ENCODE peak calls at places on chromosomes 5 and 9, in eight cellular contexts. One of them, this sample, is unnamed.

GRCh38 chr5:122967625-122968024 is 68.9 kb downstream of the PPIC start:
- DNase-seq in fibroblast of lung: no peak
- DNase-seq in pancreas: no peak
- DNase-seq in epithelial cell of esophagus: no peak
- DNase-seq in right lobe of liver: no peak
- DNase-seq in HFF-Myc: no peak
- DNase-seq in IMR-90: no peak
- DNase-seq in ovary: no peak
- DNase-seq in this sample: no peak

GRCh38 chr9:117414220-117414905 is 494 bp downstream of the ASTN2 start:
- DNase-seq in epithelial cell of esophagus: peak; percentile 24
- DNase-seq in ovary: no peak
- DNase-seq in fibroblast of lung: peak; percentile 16
- DNase-seq in pancreas: peak; percentile 47
- DNase-seq in right lobe of liver: peak; percentile 49
- DNase-seq in HFF-Myc: no peak
- DNase-seq in IMR-90: no peak
- DNase-seq in this sample: no peak

GRCh38 chr9:94029932-94030317 is 54.3 kb upstream of the PTPDC1 start:
- DNase-seq in HFF-Myc: no peak
- DNase-seq in epithelial cell of esophagus: no peak
- DNase-seq in IMR-90: no peak
- DNase-seq in ovary: no peak
- DNase-seq in fibroblast of lung: no peak
- DNase-seq in pancreas: no peak
- DNase-seq in right lobe of liver: no peak
- DNase-seq in this sample: no peak

GRCh38 chr5:104659497-104659896 is 1096.9 kb upstream of the NUDT12 start:
- DNase-seq in HFF-Myc: no peak
- DNase-seq in right lobe of liver: no peak
- DNase-seq in ovary: no peak
- DNase-seq in IMR-90: no peak
- DNase-seq in fibroblast of lung: no peak
- DNase-seq in epithelial cell of esophagus: no peak
- DNase-seq in pancreas: no peak
- DNase-seq in this sample: no peak

GRCh38 chr9:130835441-130836298 is 616 bp downstream of the ABL1 start:
- DNase-seq in epithelial cell of esophagus: peak; percentile 49
- DNase-seq in fibroblast of lung: peak; percentile 73
- DNase-seq in ovary: peak; percentile 64
- DNase-seq in IMR-90: peak; percentile 61
- DNase-seq in pancreas: peak; percentile 54
- DNase-seq in HFF-Myc: no peak
- DNase-seq in right lobe of liver: peak; percentile 59
- DNase-seq in this sample: no peak

GRCh38 chr9:16794871-16795639 is 75.4 kb downstream of the BNC2 start:
- DNase-seq in ovary: peak; percentile 42
- DNase-seq in epithelial cell of esophagus: no peak
- DNase-seq in IMR-90: peak; percentile 83
- DNase-seq in right lobe of liver: no peak
- DNase-seq in HFF-Myc: peak; percentile 81
- DNase-seq in pancreas: no peak
- DNase-seq in fibroblast of lung: peak; percentile 72
- DNase-seq in this sample: no peak

GRCh38 chr9:70639853-70640814 is 225.7 kb upstream of the KLF9 start:
- DNase-seq in ovary: no peak
- DNase-seq in HFF-Myc: peak; percentile 29
- DNase-seq in right lobe of liver: no peak
- DNase-seq in epithelial cell of esophagus: peak; percentile 67
- DNase-seq in fibroblast of lung: peak; percentile 43
- DNase-seq in pancreas: no peak
- DNase-seq in IMR-90: peak; percentile 60
- DNase-seq in this sample: no peak

GRCh38 chr5:100479079-100479688 is 56.0 kb upstream of the FAM174A start:
- DNase-seq in pancreas: peak; percentile 16
- DNase-seq in IMR-90: peak; percentile 7
- DNase-seq in right lobe of liver: no peak
- DNase-seq in epithelial cell of esophagus: peak; percentile 74
- DNase-seq in ovary: no peak
- DNase-seq in fibroblast of lung: peak; percentile 15
- DNase-seq in HFF-Myc: no peak
- DNase-seq in this sample: no peak

GRCh38 chr9:77495834-77496671 is 152.1 kb downstream of the GNA14 start:
- DNase-seq in IMR-90: peak; percentile 23
- DNase-seq in epithelial cell of esophagus: peak; percentile 15
- DNase-seq in right lobe of liver: no peak
- DNase-seq in pancreas: no peak
- DNase-seq in fibroblast of lung: peak; percentile 83
- DNase-seq in HFF-Myc: peak; percentile 49
- DNase-seq in ovary: peak; percentile 36
- DNase-seq in this sample: no peak

GRCh38 chr9:72586388-72587160 is 65.2 kb downstream of the TMC1 start:
- DNase-seq in epithelial cell of esophagus: peak; percentile 91
- DNase-seq in IMR-90: peak; percentile 90
- DNase-seq in pancreas: no peak
- DNase-seq in ovary: peak; percentile 33
- DNase-seq in fibroblast of lung: peak; percentile 77
- DNase-seq in right lobe of liver: no peak
- DNase-seq in HFF-Myc: peak; percentile 69
- DNase-seq in this sample: no peak

GRCh38 chr5:159459951-159460538 is 129.8 kb upstream of the IL12B start:
- DNase-seq in pancreas: no peak
- DNase-seq in fibroblast of lung: peak; percentile 27
- DNase-seq in right lobe of liver: no peak
- DNase-seq in HFF-Myc: no peak
- DNase-seq in epithelial cell of esophagus: peak; percentile 9
- DNase-seq in ovary: no peak
- DNase-seq in IMR-90: peak; percentile 40
- DNase-seq in this sample: no peak

GRCh38 chr9:123669355-123669754 is 260.6 kb downstream of the DENND1A start:
- DNase-seq in epithelial cell of esophagus: no peak
- DNase-seq in IMR-90: no peak
- DNase-seq in right lobe of liver: no peak
- DNase-seq in fibroblast of lung: no peak
- DNase-seq in pancreas: no peak
- DNase-seq in HFF-Myc: no peak
- DNase-seq in ovary: no peak
- DNase-seq in this sample: no peak

DNA sequence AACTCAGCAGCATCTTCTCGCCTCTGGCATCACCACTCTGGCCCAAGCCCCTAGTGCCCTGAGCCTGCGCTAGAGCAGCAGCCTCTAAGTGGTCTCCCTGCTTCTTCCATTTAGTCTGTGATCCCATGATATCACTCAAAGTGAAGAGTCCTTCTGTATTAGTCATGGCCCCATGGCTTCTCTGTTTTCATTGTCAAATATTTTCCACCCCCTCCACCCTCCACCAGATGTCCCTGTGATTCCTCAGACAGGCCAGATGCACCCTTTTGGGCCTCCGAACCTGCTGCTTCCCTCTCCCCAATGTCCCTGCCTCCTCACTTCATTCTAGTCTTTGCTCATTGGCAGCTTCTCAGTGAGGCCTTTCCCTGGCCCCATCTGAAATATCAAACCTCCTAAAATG is 299.2 kb downstream of the SPOCK1 start:
- DNase-seq in epithelial cell of esophagus: peak; percentile 53
- DNase-seq in HFF-Myc: no peak
- DNase-seq in ovary: no peak
- DNase-seq in fibroblast of lung: peak; percentile 82
- DNase-seq in IMR-90: peak; percentile 60
- DNase-seq in pancreas: no peak
- DNase-seq in right lobe of liver: no peak
- DNase-seq in this sample: no peak
- TF ChIP-seq CTCF in epithelial cell of esophagus: no peak
- TF ChIP-seq CTCF in HFF-Myc: no peak
- TF ChIP-seq CTCF in ovary: no peak
- TF ChIP-seq CTCF in fibroblast of lung: no peak
- TF ChIP-seq CTCF in IMR-90: peak; percentile 36
- TF ChIP-seq CTCF in pancreas: no peak
- TF ChIP-seq CTCF in right lobe of liver: no peak
- TF ChIP-seq CTCF in this sample: no peak

DNA sequence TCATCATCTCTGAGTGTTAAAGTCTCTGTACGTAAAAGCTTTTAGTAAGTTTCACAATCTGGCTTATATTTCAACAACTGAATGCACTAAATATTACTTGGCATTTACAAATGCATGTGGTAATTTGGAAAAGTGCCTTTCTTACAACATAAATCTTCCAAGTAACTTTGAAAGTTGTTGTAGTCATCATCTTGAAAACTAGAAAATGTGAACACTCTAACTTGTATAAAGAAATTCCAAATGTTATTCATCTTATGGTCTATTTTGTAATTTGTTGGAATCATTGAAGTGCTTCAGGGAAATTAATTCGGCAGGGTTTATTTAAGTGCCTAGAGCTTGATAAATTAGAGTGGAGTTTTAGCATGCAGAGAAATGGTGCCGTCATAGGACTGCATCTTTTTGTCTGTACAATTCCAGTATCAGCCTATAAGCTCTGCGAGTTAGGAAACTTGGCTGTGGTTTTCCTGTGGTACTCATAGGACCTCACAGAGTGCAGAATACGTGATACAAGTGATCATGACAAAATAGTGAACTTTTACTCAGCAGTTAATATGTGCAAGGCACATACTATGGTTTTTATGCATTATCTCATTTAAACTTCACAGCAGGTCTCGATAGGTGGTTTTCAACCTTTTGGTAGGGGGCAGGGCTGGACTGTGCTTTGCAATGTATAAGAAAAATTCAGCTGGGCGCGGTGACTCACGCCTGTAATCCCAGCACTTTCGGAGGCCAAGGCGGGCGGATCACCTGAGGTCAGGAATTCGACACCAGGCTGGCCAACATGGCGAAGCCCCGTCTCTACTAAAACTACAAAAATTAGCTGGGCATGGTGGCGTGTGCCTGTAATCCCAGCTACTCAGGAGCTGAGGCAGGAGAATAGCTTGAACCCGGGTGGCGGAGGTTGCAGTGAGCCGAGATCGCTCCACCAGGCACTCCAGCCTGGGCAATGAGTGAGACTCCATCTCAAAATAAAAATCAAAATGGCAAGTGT is 79.6 kb downstream of the RAI14 start:
- DNase-seq in right lobe of liver: no peak
- DNase-seq in pancreas: no peak
- DNase-seq in fibroblast of lung: peak; percentile 85
- DNase-seq in IMR-90: peak; percentile 80
- DNase-seq in ovary: no peak
- DNase-seq in HFF-Myc: no peak
- DNase-seq in epithelial cell of esophagus: no peak
- DNase-seq in this sample: no peak
- TF ChIP-seq CTCF in right lobe of liver: no peak
- TF ChIP-seq CTCF in pancreas: no peak
- TF ChIP-seq CTCF in fibroblast of lung: no peak
- TF ChIP-seq CTCF in IMR-90: no peak
- TF ChIP-seq CTCF in ovary: no peak
- TF ChIP-seq CTCF in HFF-Myc: no peak
- TF ChIP-seq CTCF in epithelial cell of esophagus: no peak
- TF ChIP-seq CTCF in this sample: no peak

GRCh38 chr9:18185196-18185595 is 288.8 kb upstream of the ADAMTSL1 start:
- DNase-seq in pancreas: no peak
- DNase-seq in right lobe of liver: no peak
- DNase-seq in ovary: no peak
- DNase-seq in HFF-Myc: no peak
- DNase-seq in fibroblast of lung: no peak
- DNase-seq in epithelial cell of esophagus: peak; percentile 78
- DNase-seq in IMR-90: no peak
- DNase-seq in this sample: no peak

GRCh38 chr9:18189876-18190670 is 283.9 kb upstream of the ADAMTSL1 start:
- DNase-seq in epithelial cell of esophagus: peak; percentile 72
- DNase-seq in fibroblast of lung: no peak
- DNase-seq in right lobe of liver: no peak
- DNase-seq in HFF-Myc: no peak
- DNase-seq in IMR-90: peak; percentile 38
- DNase-seq in pancreas: no peak
- DNase-seq in ovary: no peak
- DNase-seq in this sample: no peak

GRCh38 chr9:18194316-18194715 is 279.6 kb upstream of the ADAMTSL1 start:
- DNase-seq in HFF-Myc: no peak
- DNase-seq in fibroblast of lung: no peak
- DNase-seq in epithelial cell of esophagus: no peak
- DNase-seq in IMR-90: peak; percentile 2
- DNase-seq in ovary: no peak
- DNase-seq in right lobe of liver: no peak
- DNase-seq in pancreas: no peak
- DNase-seq in this sample: no peak

GRCh38 chr9:18195223-18195622 is 278.7 kb upstream of the ADAMTSL1 start:
- DNase-seq in HFF-Myc: no peak
- DNase-seq in epithelial cell of esophagus: no peak
- DNase-seq in pancreas: no peak
- DNase-seq in fibroblast of lung: no peak
- DNase-seq in IMR-90: no peak
- DNase-seq in ovary: no peak
- DNase-seq in right lobe of liver: no peak
- DNase-seq in this sample: no peak

DNA sequence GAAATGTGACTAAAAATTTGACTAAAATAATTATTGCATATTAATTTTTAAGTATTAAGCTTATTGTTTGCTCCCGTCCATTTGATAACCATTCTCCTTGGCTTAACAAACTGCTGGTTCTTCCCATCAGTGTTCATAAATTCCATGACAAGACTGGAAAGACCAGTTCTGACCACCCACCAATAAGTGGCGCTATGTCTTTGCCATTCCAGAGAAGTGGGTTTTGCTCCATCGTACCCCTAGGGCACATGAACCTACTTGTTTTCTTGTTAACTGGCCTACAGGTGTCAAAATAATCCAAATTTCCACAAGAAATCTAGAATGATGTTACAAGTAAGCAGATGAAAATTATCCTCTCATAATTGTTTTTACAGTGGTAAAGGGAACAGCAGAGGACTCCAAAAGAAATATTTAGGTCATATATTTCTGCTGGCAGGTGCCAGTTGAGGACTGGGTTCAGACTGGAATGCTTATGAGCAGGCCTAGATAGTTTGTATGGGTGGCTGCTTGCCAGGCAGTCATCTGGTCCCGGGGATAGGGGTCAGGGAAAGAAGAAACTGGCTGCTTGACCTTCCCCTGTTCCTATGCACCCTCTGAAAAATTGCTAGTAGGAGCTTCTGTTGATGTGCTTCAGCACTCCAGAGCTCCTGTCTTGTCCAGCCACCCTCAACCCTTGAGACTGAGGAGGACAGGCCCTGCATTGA is 283.1 kb upstream of the ADAMTSL1 start:
- DNase-seq in IMR-90: no peak
- DNase-seq in epithelial cell of esophagus: no peak
- DNase-seq in pancreas: no peak
- DNase-seq in ovary: no peak
- DNase-seq in HFF-Myc: no peak
- DNase-seq in fibroblast of lung: no peak
- DNase-seq in right lobe of liver: peak; percentile 44
- DNase-seq in this sample: no peak
- TF ChIP-seq CTCF in IMR-90: no peak
- TF ChIP-seq CTCF in epithelial cell of esophagus: no peak
- TF ChIP-seq CTCF in pancreas: no peak
- TF ChIP-seq CTCF in ovary: no peak
- TF ChIP-seq CTCF in HFF-Myc: no peak
- TF ChIP-seq CTCF in fibroblast of lung: no peak
- TF ChIP-seq CTCF in right lobe of liver: no peak
- TF ChIP-seq CTCF in this sample: no peak

GRCh38 chr9:98640394-98640793 is 68.3 kb downstream of the GABBR2 start:
- DNase-seq in ovary: no peak
- DNase-seq in fibroblast of lung: no peak
- DNase-seq in epithelial cell of esophagus: no peak
- DNase-seq in pancreas: no peak
- DNase-seq in right lobe of liver: no peak
- DNase-seq in IMR-90: no peak
- DNase-seq in HFF-Myc: no peak
- DNase-seq in this sample: no peak
- TF ChIP-seq CTCF in ovary: no peak
- TF ChIP-seq CTCF in fibroblast of lung: no peak
- TF ChIP-seq CTCF in epithelial cell of esophagus: no peak
- TF ChIP-seq CTCF in pancreas: no peak
- TF ChIP-seq CTCF in right lobe of liver: no peak
- TF ChIP-seq CTCF in IMR-90: no peak
- TF ChIP-seq CTCF in HFF-Myc: no peak
- TF ChIP-seq CTCF in this sample: no peak

This sample was measured in omental fat pad.